ENCODE peak calls at places on chromosomes 1 and 21, in eight cellular contexts. W, A, P, L, F, K, O and N are unnamed samples.

GRCh38 chr1:236759252-236759859 is 35.7 kb upstream of the MTR start:
- DNase-seq in W (peak), A (peak), P (no peak), L (peak), F (peak), K (peak), O (no peak), N (peak)

GRCh38 chr1:81757398-81758020 is 43.2 kb upstream of the ADGRL2 start:
- DNase-seq in W (no peak), A (no peak), P (no peak), L (no peak), F (no peak), K (no peak), O (no peak), N (no peak)

GRCh38 chr21:43867332-43867703 is 2.3 kb downstream of the AGPAT3 start:
- DNase-seq in W (no peak), A (no peak), P (no peak), L (no peak), F (no peak), K (no peak), O (no peak), N (no peak)

GRCh38 chr1:162928141-162928540 is 67.2 kb upstream of the CCDC190 start:
- DNase-seq in W (no peak), A (no peak), P (no peak), L (no peak), F (no peak), K (no peak), O (no peak), N (no peak)

GRCh38 chr1:222600274-222600673 is 10.5 kb upstream of the TAF1A start:
- DNase-seq in W (no peak), A (no peak), P (no peak), L (no peak), F (no peak), K (no peak), O (no peak), N (no peak)

GRCh38 chr1:20102875-20103274 is 16.5 kb downstream of the PLA2G2D start:
- DNase-seq in W (peak), A (peak), P (no peak), L (peak), F (peak), K (peak), O (no peak), N (no peak)

GRCh38 chr1:198155253-198155652 is 1.5 kb upstream of the NEK7 start:
- DNase-seq in W (peak), A (peak), P (no peak), L (peak), F (peak), K (peak), O (no peak), N (no peak)

GRCh38 chr1:176462671-176463225 is at the start of gene PAPPA2:
- DNase-seq in W (no peak), A (no peak), P (no peak), L (no peak), F (no peak), K (no peak), O (no peak), N (no peak)

GRCh38 chr1:75937034-75937433 is 4.8 kb upstream of the ASB17 start:
- DNase-seq in W (no peak), A (peak), P (no peak), L (peak), F (peak), K (peak), O (no peak), N (no peak)

GRCh38 chr1:64080947-64081562 is 122.4 kb upstream of the UBE2U start:
- DNase-seq in W (no peak), A (no peak), P (no peak), L (peak), F (peak), K (no peak), O (no peak), N (no peak)

GRCh38 chr1:227766015-227766634 is 30.9 kb downstream of the SNAP47 start:
- DNase-seq in W (no peak), A (no peak), P (no peak), L (peak), F (peak), K (peak), O (peak), N (no peak)

GRCh38 chr1:150410582-150411101 is 46.7 kb downstream of the RPRD2 start:
- DNase-seq in W (no peak), A (peak), P (peak), L (no peak), F (peak), K (peak), O (no peak), N (no peak)

GRCh38 chr1:230174765-230175747 is 108.0 kb downstream of the GALNT2 start:
- DNase-seq in W (no peak), A (no peak), P (no peak), L (no peak), F (no peak), K (no peak), O (no peak), N (no peak)

GRCh38 chr21:28688381-28688780 is 304.3 kb downstream of the LTN1 start:
- DNase-seq in W (no peak), A (no peak), P (no peak), L (peak), F (peak), K (no peak), O (no peak), N (no peak)

GRCh38 chr1:37641059-37641458 is 6.4 kb upstream of the RSPO1 start:
- DNase-seq in W (no peak), A (no peak), P (no peak), L (no peak), F (no peak), K (no peak), O (no peak), N (no peak)

GRCh38 chr1:185595835-185596667 is 138.1 kb upstream of the HMCN1 start:
- DNase-seq in W (peak), A (peak), P (no peak), L (peak), F (peak), K (peak), O (peak), N (peak)

GRCh38 chr21:45351526-45352275 is 53.3 kb upstream of the COL18A1 start:
- DNase-seq in W (no peak), A (no peak), P (no peak), L (no peak), F (no peak), K (no peak), O (no peak), N (no peak)

GRCh38 chr1:150994248-150994647 is 12.2 kb downstream of the ANXA9 start:
- DNase-seq in W (no peak), A (no peak), P (no peak), L (no peak), F (no peak), K (no peak), O (no peak), N (no peak)

GRCh38 chr1:59220356-59220755 is 76.5 kb upstream of the FGGY start:
- DNase-seq in W (no peak), A (no peak), P (no peak), L (no peak), F (no peak), K (peak), O (no peak), N (no peak)

GRCh38 chr1:12132078-12132477 is 34.7 kb upstream of the TNFRSF1B start:
- DNase-seq in W (no peak), A (peak), P (no peak), L (peak), F (peak), K (no peak), O (no peak), N (no peak)

GRCh38 chr1:196407358-196408041 is 200.7 kb downstream of the KCNT2 start:
- DNase-seq in W (peak), A (peak), P (no peak), L (peak), F (peak), K (peak), O (no peak), N (no peak)